ENCODE peak calls at places on chromosomes 3 and 15, in five cellular contexts. D is endothelial cell of umbilical vein, M is stomach, E is uterus, K is tibial artery. J is an unnamed sample. For H3K27me3, the result is how much of the 10 kb centered on the place peaks cover.

GRCh38 chr3:83496459-83496858 is 1462.3 kb upstream of the CADM2 start:
- DNase-seq in E (no peak), D (no peak), M (no peak), K (no peak), J (no peak)

GRCh38 chr3:47152578-47152977 is 11.3 kb downstream of the SETD2 start:
- DNase-seq in D (peak), E (no peak), M (no peak), K (no peak), J (no peak)

GRCh38 chr3:45084820-45085816 is 59.0 kb downstream of the CLEC3B start:
- DNase-seq in K (no peak), E (no peak), D (no peak), M (no peak), J (peak)

GRCh38 chr15:63519041-63519440 is 14.6 kb downstream of the USP3 start:
- DNase-seq in K (no peak), M (no peak), D (peak), E (no peak), J (no peak)

GRCh38 chr3:141575879-141576743 is 89.3 kb downstream of the RASA2 start:
- DNase-seq in D (peak), E (no peak), K (no peak), M (no peak), J (no peak)

GRCh38 chr3:190330936-190331734 is 8.9 kb upstream of the CLDN1 start:
- DNase-seq in M (no peak), K (no peak), E (no peak), D (no peak), J (no peak)

GRCh38 chr3:100715176-100715575 is 5.9 kb downstream of the TFG start:
- DNase-seq in D (no peak), K (no peak), M (no peak), E (no peak), J (no peak)

GRCh38 chr3:73746610-73747009 is 121.9 kb upstream of the PDZRN3 start:
- DNase-seq in E (no peak), D (no peak), M (no peak), K (no peak), J (no peak)

GRCh38 chr3:18122264-18122663 is 302.9 kb downstream of the SATB1 start:
- DNase-seq in E (no peak), D (no peak), M (no peak), K (no peak), J (no peak)

GRCh38 chr15:82951472-82952155 is 906 bp downstream of the HOMER2 start:
- DNase-seq in M (no peak), K (no peak), E (no peak), D (no peak), J (no peak)

GRCh38 chr15:48672206-48672605 is 26.7 kb upstream of the FBN1 start:
- DNase-seq in K (no peak), M (no peak), D (peak), E (no peak), J (no peak)

GRCh38 chr3:151838574-151839312 is 24.8 kb downstream of the AADAC start:
- DNase-seq in E (peak), D (peak), M (peak), K (no peak), J (peak)

GRCh38 chr15:63992300-63992699 is 54.0 kb downstream of the DAPK2 start:
- DNase-seq in D (no peak), K (no peak), E (no peak), M (no peak), J (no peak)

GRCh38 chr15:33031324-33031736 is 163.2 kb downstream of the FMN1 start:
- DNase-seq in E (no peak), M (no peak), K (no peak), D (no peak), J (peak)

GRCh38 chr3:50375200-50375931 is 16.0 kb upstream of the TMEM115 start:
- DNase-seq in K (no peak), M (no peak), E (no peak), D (no peak), J (no peak)
- TF ChIP-seq CTCF in K (no peak), M (no peak), E (no peak), D (no peak), J (peak)

GRCh38 chr3:159803444-159803843 is 185.2 kb upstream of the IL12A start:
- DNase-seq in K (no peak), D (peak), E (no peak), M (no peak), J (peak)

GRCh38 chr3:159804726-159805410 is 183.8 kb upstream of the IL12A start:
- DNase-seq in K (peak), M (peak), D (peak), E (peak), J (peak)

GRCh38 chr3:159805411-159805772 is 183.2 kb upstream of the IL12A start:
- DNase-seq in E (no peak), D (no peak), M (no peak), K (no peak), J (no peak)

GRCh38 chr3:159806412-159806811 is 182.2 kb upstream of the IL12A start:
- DNase-seq in D (no peak), M (no peak), K (no peak), E (no peak), J (no peak)

GRCh38 chr3:159807137-159808028 is 181.3 kb upstream of the IL12A start:
- DNase-seq in K (no peak), D (no peak), M (no peak), E (no peak), J (no peak)
- H3K27ac ChIP-seq in K (no peak), D (no peak), M (no peak), E (no peak), J (no peak)

GRCh38 chr15:27541581-27541980 is 557.5 kb downstream of the OCA2 start:
- DNase-seq in M (no peak), D (no peak), K (no peak), E (no peak), J (no peak)
- H3K27me3 ChIP-seq in M (under half), D (under half), K (under half), E (under half), J (under half)

GRCh38 chr3:4251412-4251811 is 51.8 kb upstream of the SETMAR start:
- DNase-seq in K (no peak), D (no peak), E (no peak), M (no peak), J (no peak)

GRCh38 chr3:4247391-4247790 is 55.8 kb upstream of the SETMAR start:
- DNase-seq in K (no peak), E (no peak), M (no peak), D (no peak), J (no peak)

GRCh38 chr3:4250064-4250463 is 53.1 kb upstream of the SETMAR start:
- DNase-seq in E (no peak), M (no peak), D (no peak), K (no peak), J (no peak)

GRCh38 chr3:4241595-4242170 is 61.5 kb upstream of the SETMAR start:
- DNase-seq in E (no peak), M (no peak), K (no peak), D (no peak), J (no peak)

GRCh38 chr3:4245671-4246070 is 57.5 kb upstream of the SETMAR start:
- DNase-seq in M (no peak), E (no peak), D (no peak), K (no peak), J (no peak)
- TF ChIP-seq CTCF in M (no peak), E (no peak), D (no peak), K (no peak), J (no peak)

GRCh38 chr15:35691176-35691761 is 145.3 kb upstream of the DPH6 start:
- DNase-seq in E (no peak), M (no peak), K (no peak), D (no peak), J (no peak)
- H3K27ac ChIP-seq in E (peak), M (peak), K (peak), D (peak), J (peak)

GRCh38 chr3:37453393-37454391 is 279.3 kb upstream of the LRRFIP2 start:
- DNase-seq in K (peak), M (peak), D (no peak), E (peak), J (no peak)
- H3K27me3 ChIP-seq in K (under half), M (under half), D (half or more), E (under half), J (half or more)

GRCh38 chr15:90886291-90886614 is 1.9 kb downstream of the FES start:
- DNase-seq in D (no peak), E (no peak), K (no peak), M (no peak), J (no peak)
- TF ChIP-seq CTCF in D (no peak), E (no peak), K (no peak), M (no peak), J (no peak)

GRCh38 chr3:64686446-64686908 is 1.3 kb downstream of the ADAMTS9 start:
- DNase-seq in K (no peak), E (no peak), M (peak), D (peak), J (peak)
- H3K27ac ChIP-seq in K (peak), E (peak), M (peak), D (peak), J (peak)

DNA sequence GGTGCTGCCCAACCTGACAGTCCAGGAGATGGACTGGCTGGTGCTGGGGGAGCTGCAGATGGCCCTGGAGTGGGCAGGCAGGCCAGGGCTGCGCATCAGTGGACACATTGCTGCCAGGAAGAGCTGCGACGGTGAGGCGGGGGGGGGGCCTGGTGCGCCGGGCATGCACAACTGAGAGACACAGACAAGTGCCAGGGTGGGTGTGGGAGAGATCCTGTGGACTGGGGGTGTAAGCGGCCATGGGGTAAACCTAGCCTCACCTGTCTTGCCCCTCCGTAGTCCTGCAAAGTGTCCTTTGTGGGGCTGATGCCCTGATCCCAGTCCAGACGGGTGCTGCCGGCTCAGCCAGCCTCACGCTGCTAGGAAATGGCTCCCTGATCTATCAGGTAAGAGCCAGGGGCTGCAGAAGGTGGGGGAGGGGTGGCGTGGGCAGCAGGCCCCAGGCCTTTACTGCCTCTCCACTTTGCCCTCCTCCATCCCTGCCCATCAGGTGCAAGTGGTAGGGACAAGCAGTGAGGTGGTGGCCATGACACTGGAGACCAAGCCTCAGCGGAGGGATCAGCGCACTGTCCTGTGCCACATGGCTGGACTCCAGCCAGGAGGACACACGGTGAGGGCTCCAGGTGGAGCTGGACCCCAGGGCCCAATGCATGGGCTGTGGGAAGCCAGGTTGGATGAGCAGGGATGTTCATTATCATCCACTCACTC is 3.3 kb downstream of the CHRD start:
- DNase-seq in M (no peak), E (no peak), K (peak), D (no peak), J (no peak)
- H3K27me3 ChIP-seq in M (under half), E (under half), K (under half), D (under half), J (under half)